ENCODE peak calls at places on chromosome 10, in seven cellular contexts. A is pancreas, I is activated B cell treated with CpG ODN at 0.5 μM for 24 hours, D is astrocyte of the spinal cord, M is fibroblast of mammary gland, Q is lower lobe of right lung, X is endothelial cell of umbilical vein. W is an unnamed sample.

GRCh38 chr10:25493122-25493893 is 318.5 kb downstream of the GPR158 start:
- DNase-seq in Q (no peak), M (peak), I (no peak), X (peak), A (no peak), D (peak), W (no peak)

GRCh38 chr10:42866115-42866995 is 83.8 kb downstream of the BMS1 start:
- DNase-seq in M (peak), A (peak), D (peak), X (peak), I (peak), Q (peak), W (no peak)

GRCh38 chr10:79078367-79079073 is 9.8 kb downstream of the ZMIZ1 start:
- DNase-seq in M (no peak), I (no peak), Q (no peak), A (no peak), D (no peak), X (no peak), W (no peak)

GRCh38 chr10:22158426-22158825 is 59.4 kb downstream of the EBLN1 start:
- DNase-seq in M (no peak), D (no peak), X (peak), A (no peak), I (no peak), Q (no peak), W (no peak)

GRCh38 chr10:17652585-17652984 is 8.6 kb downstream of the STAM start:
- DNase-seq in X (no peak), A (no peak), D (no peak), M (peak), I (no peak), Q (no peak), W (no peak)

GRCh38 chr10:110461530-110461929 is 36.2 kb upstream of the DUSP5 start:
- DNase-seq in A (no peak), M (no peak), X (no peak), Q (no peak), I (no peak), D (no peak), W (no peak)

GRCh38 chr10:119274519-119275045 is 67.2 kb downstream of the GRK5 start:
- DNase-seq in A (no peak), M (no peak), I (no peak), X (no peak), Q (no peak), D (no peak), W (no peak)

GRCh38 chr10:128078136-128078969 is 47.9 kb downstream of the MKI67 start:
- DNase-seq in X (peak), M (peak), A (no peak), D (peak), Q (no peak), I (peak), W (no peak)

GRCh38 chr10:85524001-85524400 is 842.6 kb downstream of the GRID1 start:
- DNase-seq in X (no peak), M (no peak), A (no peak), Q (no peak), D (no peak), I (no peak), W (no peak)

GRCh38 chr10:86363833-86364511 is 2.6 kb downstream of the GRID1 start:
- DNase-seq in Q (no peak), I (no peak), D (no peak), A (no peak), M (no peak), X (no peak), W (peak)

GRCh38 chr10:95651346-95652115 is 5.0 kb downstream of the ALDH18A1 start:
- DNase-seq in Q (no peak), X (no peak), D (no peak), I (no peak), M (no peak), A (no peak), W (no peak)

GRCh38 chr10:54585572-54585971 is 215.5 kb downstream of the PCDH15 start:
- DNase-seq in A (no peak), M (no peak), Q (no peak), I (no peak), D (no peak), X (peak), W (no peak)

GRCh38 chr10:44962870-44963738 is 3.5 kb downstream of the RASSF4 start:
- DNase-seq in Q (no peak), D (no peak), I (no peak), X (no peak), M (no peak), A (peak), W (peak)

GRCh38 chr10:65945071-65945470 is 980.8 kb upstream of the LRRTM3 start:
- DNase-seq in D (no peak), X (no peak), A (no peak), M (no peak), I (no peak), Q (no peak), W (no peak)

GRCh38 chr10:14412624-14413023 is 81.9 kb upstream of the FRMD4A start:
- DNase-seq in I (no peak), M (no peak), X (no peak), D (no peak), A (no peak), Q (no peak), W (no peak)

GRCh38 chr10:11392776-11393175 is 218.7 kb downstream of the USP6NL start:
- DNase-seq in I (no peak), X (no peak), Q (no peak), D (no peak), A (no peak), M (no peak), W (no peak)

DNA sequence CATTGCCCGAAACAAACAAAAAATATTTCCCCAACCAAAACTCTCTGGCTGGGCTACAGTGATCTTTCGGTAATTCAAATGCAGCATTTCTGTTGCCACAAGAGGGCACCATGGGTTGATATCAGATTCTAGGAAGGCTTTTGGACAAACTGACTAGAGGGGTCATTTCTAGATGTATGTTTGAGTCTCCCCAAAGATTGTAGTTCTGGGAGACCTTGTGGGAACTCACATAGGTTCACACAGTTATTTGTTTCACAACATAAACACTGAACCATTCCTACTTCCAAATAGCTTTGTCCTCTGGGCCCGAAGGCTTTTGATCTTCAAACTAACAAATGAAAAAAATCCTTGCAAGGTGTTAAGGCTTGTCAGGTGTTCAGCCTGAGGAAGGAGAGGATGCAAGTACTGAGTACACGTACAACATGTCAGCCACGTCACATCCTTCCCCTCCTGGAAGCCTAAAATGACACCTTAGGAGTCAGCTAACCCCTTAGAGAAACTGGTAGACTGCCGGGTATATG is 37.0 kb upstream of the IL15RA start:
- DNase-seq in M (peak), A (peak), Q (no peak), I (no peak), D (peak), X (peak), W (peak)
- TF ChIP-seq CTCF in M (peak), A (peak), Q (peak), I (no peak), D (peak), X (peak), W (no peak)

GRCh38 chr10:114431414-114431767 is 27.1 kb upstream of the AFAP1L2 start:
- DNase-seq in M (no peak), A (no peak), I (no peak), Q (no peak), D (no peak), X (no peak), W (no peak)

GRCh38 chr10:114430688-114431413 is 26.5 kb upstream of the AFAP1L2 start:
- DNase-seq in A (peak), X (no peak), M (no peak), Q (no peak), D (no peak), I (no peak), W (no peak)

GRCh38 chr10:114429581-114430335 is 25.5 kb upstream of the AFAP1L2 start:
- DNase-seq in M (no peak), Q (no peak), X (no peak), D (no peak), I (no peak), A (no peak), W (no peak)

GRCh38 chr10:114426476-114426875 is 22.2 kb upstream of the AFAP1L2 start:
- DNase-seq in M (no peak), A (no peak), X (peak), D (no peak), I (no peak), Q (no peak), W (no peak)

DNA sequence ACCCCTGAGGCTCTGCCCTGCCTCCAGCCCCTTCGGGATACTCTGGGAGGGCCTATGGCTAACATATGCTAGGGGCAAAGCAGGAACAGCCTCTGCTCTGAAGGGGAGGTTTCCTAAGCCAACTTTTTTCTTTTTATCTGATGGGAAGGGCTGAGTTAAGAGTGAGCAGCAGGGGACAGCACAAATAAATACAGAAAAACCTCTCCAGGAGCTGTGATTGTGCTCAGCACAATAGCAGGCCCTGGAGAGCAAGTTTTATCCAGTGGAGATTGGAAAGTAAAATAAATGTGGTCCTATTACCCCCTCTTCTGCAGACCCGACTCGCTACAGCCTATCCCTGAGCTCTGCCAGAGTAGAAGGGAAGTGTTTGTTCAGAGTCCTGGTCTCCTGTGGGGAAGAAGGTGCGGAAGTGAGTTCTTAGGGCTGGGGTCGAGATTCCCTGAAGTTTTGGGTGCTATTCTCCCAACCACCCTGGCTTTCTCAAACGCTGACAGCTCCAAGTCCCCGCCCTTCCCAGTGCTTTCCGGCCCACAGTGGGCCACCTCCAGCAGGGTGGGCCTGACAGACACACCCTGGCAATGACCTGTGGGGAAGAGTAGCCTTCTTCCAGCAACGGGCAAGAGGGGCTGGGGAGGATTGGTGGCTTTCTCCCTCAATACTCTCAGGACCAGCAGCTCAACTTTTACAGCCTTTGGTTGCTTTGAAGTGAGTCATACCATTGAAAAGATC is 23.0 kb upstream of the AFAP1L2 start:
- DNase-seq in Q (no peak), X (peak), M (no peak), A (no peak), I (no peak), D (peak), W (no peak)
- TF ChIP-seq CTCF in Q (no peak), X (no peak), M (no peak), A (no peak), I (no peak), D (peak), W (no peak)

DNA sequence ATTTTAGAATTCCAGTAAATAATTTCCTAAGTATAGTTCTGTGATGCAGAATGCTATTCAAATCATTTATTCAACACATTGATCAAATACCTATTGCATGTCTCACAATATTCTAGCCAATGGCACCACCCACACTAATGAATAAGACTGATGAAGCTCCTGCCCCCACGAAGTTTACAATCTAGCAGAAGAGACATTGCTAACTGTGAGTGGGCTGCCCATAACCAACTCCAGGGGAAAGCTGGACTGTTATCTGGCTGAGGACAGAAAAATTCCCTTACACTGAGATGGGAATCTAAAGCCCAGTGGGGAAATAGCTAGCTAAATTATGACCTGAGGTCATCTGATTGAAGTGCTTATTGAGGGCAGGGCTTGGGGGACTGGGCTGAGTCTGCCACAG is 128.8 kb upstream of the LYZL2 start:
- DNase-seq in I (no peak), D (no peak), M (peak), Q (no peak), A (no peak), X (no peak), W (no peak)
- TF ChIP-seq CTCF in I (no peak), D (no peak), M (no peak), Q (no peak), A (no peak), X (no peak), W (no peak)

DNA sequence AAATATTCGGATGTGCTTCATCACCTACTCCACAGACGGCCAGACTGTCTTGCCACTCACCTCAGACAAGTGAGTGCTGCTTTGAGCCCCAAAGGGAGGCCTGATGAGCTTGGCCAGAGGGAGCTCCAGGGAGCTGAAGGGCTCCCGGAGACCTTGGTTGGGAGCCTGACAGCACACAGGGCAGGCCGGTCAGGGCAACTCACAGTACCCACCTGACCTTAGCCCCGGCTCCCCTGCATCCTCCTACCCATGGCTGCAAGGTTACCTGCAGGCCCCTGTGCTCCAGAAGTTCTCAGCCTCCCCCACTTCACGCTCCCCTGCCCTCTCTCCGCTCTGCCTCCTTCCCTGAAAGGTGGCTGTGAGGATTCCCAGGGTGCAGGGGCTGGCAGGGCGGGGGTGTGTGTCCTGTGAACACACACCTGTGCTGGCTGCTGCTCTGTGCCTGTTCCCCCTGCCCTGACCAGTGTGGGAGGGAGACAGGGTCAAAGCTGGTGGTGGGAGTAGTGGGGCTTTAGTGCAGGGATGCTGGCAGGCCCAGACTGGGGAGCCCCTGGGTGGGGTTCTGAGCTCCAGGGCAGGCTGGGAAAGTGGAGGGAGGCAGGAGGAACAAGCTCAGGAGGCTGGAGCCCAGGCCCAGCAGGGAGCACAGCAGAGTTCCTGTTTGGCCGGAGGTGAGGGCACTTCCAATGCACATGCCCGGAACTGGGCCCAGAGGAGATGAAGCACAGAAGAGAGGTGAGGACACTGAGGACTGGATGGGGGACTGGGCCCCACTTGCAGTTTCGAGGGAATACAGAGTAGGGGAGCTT is 7.2 kb downstream of the ANTXRL start:
- DNase-seq in D (no peak), Q (no peak), I (peak), M (no peak), X (no peak), A (no peak), W (no peak)
- TF ChIP-seq CTCF in D (no peak), Q (no peak), I (no peak), M (no peak), X (no peak), A (no peak), W (no peak)

GRCh38 chr10:6838118-6838517 is 258.0 kb upstream of the PRKCQ start:
- DNase-seq in X (no peak), A (no peak), M (peak), Q (no peak), I (no peak), D (no peak), W (no peak)
- TF ChIP-seq CTCF in X (no peak), A (no peak), M (peak), Q (peak), I (no peak), D (peak), W (no peak)

GRCh38 chr10:71638087-71638576 is 81.4 kb downstream of the C10orf105 start:
- DNase-seq in M (no peak), Q (peak), X (no peak), D (no peak), A (no peak), I (no peak), W (no peak)
- TF ChIP-seq CTCF in M (no peak), Q (no peak), X (no peak), D (no peak), A (no peak), I (no peak), W (no peak)

GRCh38 chr10:124296813-124297788 is 121.6 kb downstream of the OAT start:
- DNase-seq in Q (no peak), X (no peak), A (no peak), I (no peak), M (no peak), D (no peak), W (peak)
- TF ChIP-seq CTCF in Q (no peak), X (no peak), A (no peak), I (no peak), M (no peak), D (no peak), W (no peak)